ENCODE peak calls at places on chromosomes 13 and 19, in five cellular contexts. S, U, T, B and C are unnamed samples.

GRCh38 chr13:113538689-113539058 is 45.9 kb upstream of the TFDP1 start:
- DNase-seq in S (no peak), U (no peak), T (no peak), B (no peak), C (no peak)

GRCh38 chr19:19113040-19113541 is 25.2 kb downstream of the TMEM161A start:
- DNase-seq in S (peak), U (no peak), T (no peak), B (no peak), C (no peak)

GRCh38 chr13:110412132-110412912 is 105.2 kb downstream of the COL4A2 start:
- DNase-seq in S (peak), U (peak), T (peak), B (peak), C (peak)

GRCh38 chr13:79338343-79338742 is 67.7 kb downstream of the RBM26 start:
- DNase-seq in S (no peak), U (no peak), T (no peak), B (no peak), C (no peak)

GRCh38 chr19:2428027-2428690 is 773 bp upstream of the TIMM13 start:
- DNase-seq in S (peak), U (no peak), T (no peak), B (no peak), C (no peak)

GRCh38 chr13:91572944-91573535 is 174.6 kb downstream of the GPC5 start:
- DNase-seq in S (no peak), U (no peak), T (no peak), B (no peak), C (no peak)

GRCh38 chr19:41795031-41795461 is 1.3 kb upstream of the CEACAM3 start:
- DNase-seq in S (peak), U (no peak), T (no peak), B (peak), C (no peak)

GRCh38 chr19:13016628-13017305 is 21.5 kb downstream of the NFIX start:
- DNase-seq in S (no peak), U (no peak), T (no peak), B (no peak), C (no peak)

GRCh38 chr19:53912653-53913052 is 3.6 kb downstream of the CACNG7 start:
- DNase-seq in S (peak), U (no peak), T (no peak), B (no peak), C (no peak)

GRCh38 chr13:49497272-49497671 is 1.5 kb downstream of the PHF11 start:
- DNase-seq in S (no peak), U (no peak), T (no peak), B (no peak), C (no peak)

GRCh38 chr13:69458013-69458412 is 649.6 kb upstream of the ATXN8OS start:
- DNase-seq in S (no peak), U (no peak), T (no peak), B (no peak), C (no peak)

GRCh38 chr19:2627319-2627829 is 75.1 kb downstream of the GNG7 start:
- DNase-seq in S (no peak), U (peak), T (peak), B (no peak), C (peak)

GRCh38 chr19:54209058-54209747 is 8.5 kb downstream of the RPS9 start:
- DNase-seq in S (peak), U (no peak), T (no peak), B (no peak), C (no peak)